ENCODE peak calls at places on chromosomes 3 and 15, in six cellular contexts. D, K, E, I, O and N are unnamed samples.

GRCh38 chr15:82539690-82540054 is 585 bp downstream of the RPS17 start:
- DNase-seq in E (no peak), D (no peak), I (no peak), K (no peak), O (no peak), N (no peak)

GRCh38 chr15:38651328-38652038 is 86.9 kb upstream of the RASGRP1 start:
- DNase-seq in I (no peak), E (no peak), O (peak), K (no peak), D (no peak), N (no peak)

GRCh38 chr3:23377928-23378672 is 175.0 kb downstream of the UBE2E2 start:
- DNase-seq in D (no peak), E (peak), I (no peak), K (no peak), O (no peak), N (no peak)

GRCh38 chr15:31230630-31231485 is 95.8 kb upstream of the KLF13 start:
- DNase-seq in D (no peak), K (no peak), O (peak), E (peak), I (no peak), N (no peak)

GRCh38 chr15:68256675-68257450 is 20.7 kb upstream of the FEM1B start:
- DNase-seq in E (peak), K (no peak), I (peak), D (peak), O (peak), N (no peak)

GRCh38 chr3:141237701-141238521 is 6.3 kb downstream of the PXYLP1 start:
- DNase-seq in E (no peak), K (no peak), I (no peak), D (no peak), O (no peak), N (no peak)

GRCh38 chr3:11655188-11655928 is 11.6 kb upstream of the VGLL4 start:
- DNase-seq in D (peak), O (no peak), E (no peak), K (no peak), I (no peak), N (no peak)

GRCh38 chr3:134419214-134419965 is 45.1 kb upstream of the AMOTL2 start:
- DNase-seq in K (no peak), O (no peak), I (no peak), E (no peak), D (no peak), N (no peak)

GRCh38 chr3:158737987-158738615 is 5.8 kb upstream of the RARRES1 start:
- DNase-seq in O (no peak), E (no peak), K (peak), I (no peak), D (no peak), N (no peak)

GRCh38 chr3:186627852-186628414 is 12.3 kb upstream of the FETUB start:
- DNase-seq in K (no peak), I (no peak), O (no peak), D (no peak), E (no peak), N (no peak)

GRCh38 chr3:185926445-185926844 is 11.4 kb downstream of the TRA2B start:
- DNase-seq in D (no peak), I (no peak), K (no peak), E (no peak), O (no peak), N (no peak)

GRCh38 chr3:55059027-55059629 is 131.3 kb upstream of the LRTM1 start:
- DNase-seq in O (no peak), K (no peak), D (no peak), E (no peak), I (no peak), N (no peak)

GRCh38 chr3:36095238-36095637 is 285.1 kb upstream of the STAC start:
- DNase-seq in O (no peak), D (no peak), E (no peak), K (no peak), I (no peak), N (no peak)

GRCh38 chr3:27637346-27638000 is 84.7 kb downstream of the EOMES start:
- DNase-seq in I (no peak), O (no peak), E (no peak), K (no peak), D (no peak), N (no peak)

GRCh38 chr3:172316758-172317157 is 131.5 kb downstream of the GHSR start:
- DNase-seq in I (peak), K (no peak), D (no peak), E (no peak), O (no peak), N (no peak)

GRCh38 chr3:123723527-123724168 is 138.8 kb upstream of the HACD2 start:
- DNase-seq in E (peak), D (peak), O (peak), I (peak), K (peak), N (peak)

GRCh38 chr3:26118165-26118564 is 328.3 kb downstream of the OXSM start:
- DNase-seq in D (no peak), O (peak), E (no peak), I (no peak), K (no peak), N (no peak)

GRCh38 chr3:184449161-184449515 is 69.3 kb downstream of the CHRD start:
- DNase-seq in E (no peak), I (no peak), K (no peak), O (no peak), D (no peak), N (no peak)

GRCh38 chr3:174547801-174548200 is 311.3 kb upstream of the NAALADL2 start:
- DNase-seq in D (no peak), K (peak), E (no peak), O (no peak), I (no peak), N (no peak)

GRCh38 chr3:122975163-122975923 is 52.2 kb downstream of the SEMA5B start:
- DNase-seq in O (peak), K (no peak), E (no peak), D (peak), I (peak), N (peak)

GRCh38 chr15:88256261-88257230 is at the start of gene NTRK3:
- DNase-seq in O (peak), K (no peak), I (no peak), E (no peak), D (no peak), N (no peak)
- TF ChIP-seq CTCF in O (no peak), K (no peak), I (no peak), E (no peak), D (no peak), N (no peak)

DNA sequence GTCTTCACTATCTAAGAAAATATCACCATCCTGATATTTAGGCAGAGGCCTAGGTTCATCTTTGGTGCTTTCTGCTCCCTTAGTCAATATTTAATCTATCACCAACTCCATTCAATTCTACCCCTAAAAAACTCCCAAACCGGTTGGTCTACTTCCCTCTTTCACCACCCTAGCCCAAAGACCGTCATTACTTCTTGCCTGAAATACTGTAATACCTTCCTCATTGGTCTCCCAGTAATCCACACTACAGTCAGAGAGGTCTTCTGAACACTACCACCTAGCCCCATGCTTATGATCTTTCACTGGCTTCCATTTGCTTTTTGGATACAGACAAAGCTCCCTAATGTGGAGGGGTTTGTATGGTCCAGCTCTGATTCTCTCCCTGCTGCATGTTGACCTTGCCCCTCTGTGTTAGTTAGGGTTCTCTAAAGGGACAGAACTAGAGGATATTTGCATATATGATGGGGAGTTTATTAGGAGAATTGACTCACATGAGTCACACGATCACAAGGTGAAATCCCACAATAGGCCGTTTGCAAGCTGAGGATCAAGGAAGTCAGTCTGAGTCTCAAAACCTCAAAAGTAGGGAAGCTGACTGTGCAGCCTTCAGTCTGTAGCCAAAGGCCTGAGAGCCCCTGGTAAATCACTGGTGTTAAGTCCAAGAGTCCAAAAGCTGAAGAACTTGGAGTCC is 36.4 kb upstream of the ATP2C1 start:
- DNase-seq in E (no peak), O (peak), I (no peak), K (no peak), D (peak), N (no peak)
- H3K4me3 ChIP-seq in E (peak), O (no peak), I (no peak), K (no peak), D (no peak), N (no peak)

GRCh38 chr3:15646924-15647511 is 45.5 kb downstream of the BTD start:
- DNase-seq in O (peak), I (peak), E (no peak), K (peak), D (peak), N (peak)
- TF ChIP-seq CTCF in O (no peak), I (no peak), E (no peak), K (no peak), D (no peak), N (no peak)

GRCh38 chr3:68931406-68932149 is 769 bp downstream of the TAFA4 start:
- DNase-seq in K (no peak), D (no peak), I (no peak), O (no peak), E (no peak), N (no peak)
- H3K4me3 ChIP-seq in K (no peak), D (no peak), I (no peak), O (no peak), E (no peak), N (peak)

GRCh38 chr3:135917076-135917475 is 48.5 kb upstream of the PPP2R3A start:
- DNase-seq in O (peak), I (no peak), E (no peak), K (no peak), D (no peak), N (no peak)
- TF ChIP-seq CTCF in O (no peak), I (no peak), E (no peak), K (no peak), D (no peak), N (no peak)